ENCODE peak calls at places on chromosomes 4 and X, in ten cellular contexts. P is breast epithelium, H is psoas muscle, C is hepatocyte, L is osteoblast, G is prostate gland, T is thoracic aorta, K is transverse colon, F is cardiac muscle cell, Z is ovary. Y is an unnamed sample. For H3K4me1, the result is how much of the 10 kb centered on the place peaks cover.

GRCh38 chr4:176400816-176401461 is 81.2 kb downstream of the SPCS3 start:
- DNase-seq in P (no peak), L (no peak), K (no peak), T (no peak), Z (no peak), H (no peak), F (no peak), G (no peak), C (no peak), Y (peak)

GRCh38 chr4:158314756-158315487 is 104.6 kb downstream of the TMEM144 start:
- DNase-seq in G (no peak), F (no peak), L (peak), P (no peak), T (no peak), K (no peak), C (no peak), Z (no peak), H (no peak), Y (peak)

GRCh38 chr4:15168759-15169158 is 166.5 kb downstream of the CPEB2 start:
- DNase-seq in K (no peak), F (no peak), Z (no peak), G (no peak), L (no peak), C (no peak), H (no peak), T (no peak), P (no peak), Y (no peak)

GRCh38 chr4:110096406-110096805 is 102.0 kb downstream of the ELOVL6 start:
- DNase-seq in T (no peak), K (no peak), C (no peak), G (no peak), L (peak), F (no peak), Z (no peak), P (no peak), H (no peak), Y (no peak)

GRCh38 chrX:40622741-40623536 is at the start of gene MPC1L:
- DNase-seq in F (no peak), H (no peak), P (no peak), G (no peak), L (no peak), Z (no peak), C (no peak), T (no peak), K (peak), Y (no peak)

GRCh38 chr4:65450899-65451298 is 219.4 kb downstream of the EPHA5 start:
- DNase-seq in P (no peak), Z (no peak), K (no peak), G (no peak), T (no peak), L (no peak), H (no peak), F (no peak), C (no peak), Y (no peak)

GRCh38 chrX:24426340-24426913 is 38.7 kb upstream of the PDK3 start:
- DNase-seq in T (no peak), K (no peak), C (no peak), Z (no peak), F (no peak), G (peak), L (no peak), H (no peak), P (no peak), Y (peak)

GRCh38 chr4:8583655-8584025 is 3.4 kb downstream of the GPR78 start:
- DNase-seq in C (no peak), Z (no peak), P (no peak), G (no peak), L (peak), T (no peak), F (no peak), K (no peak), H (no peak), Y (no peak)

GRCh38 chr4:58760737-58761136 is 1650.6 kb upstream of the IGFBP7 start:
- DNase-seq in F (no peak), P (no peak), G (no peak), C (no peak), K (no peak), T (no peak), L (no peak), Z (no peak), H (no peak), Y (no peak)

GRCh38 chr4:175252642-175253041 is 334.5 kb downstream of the ADAM29 start:
- DNase-seq in C (no peak), F (no peak), T (no peak), Z (no peak), H (no peak), L (no peak), G (no peak), P (no peak), K (no peak), Y (no peak)

GRCh38 chr4:175253184-175253902 is 335.2 kb downstream of the ADAM29 start:
- DNase-seq in P (no peak), K (no peak), C (no peak), Z (no peak), F (no peak), G (no peak), H (no peak), L (no peak), T (no peak), Y (no peak)
- TF ChIP-seq CTCF in P (no peak), K (no peak), C (peak), Z (no peak), F (no peak), G (no peak), H (no peak), L (peak), T (no peak), Y (no peak)

GRCh38 chrX:46587753-46588171 is 14.2 kb downstream of the CHST7 start:
- DNase-seq in C (no peak), P (no peak), H (no peak), K (no peak), G (no peak), T (no peak), Z (no peak), F (no peak), L (no peak), Y (no peak)
- H3K4me1 ChIP-seq in C (under half), P (under half), H (under half), K (under half), G (under half), T (under half), Z (under half), F (under half), L (under half), Y (under half)

GRCh38 chrX:72127332-72127731 is 4.4 kb downstream of the RTL5 start:
- DNase-seq in T (no peak), C (no peak), H (no peak), F (no peak), G (no peak), L (peak), P (no peak), Z (no peak), K (no peak), Y (no peak)

GRCh38 chrX:72130156-72130761 is 1.5 kb downstream of the RTL5 start:
- DNase-seq in F (no peak), C (no peak), K (no peak), T (no peak), H (no peak), Z (no peak), P (no peak), L (peak), G (no peak), Y (no peak)

GRCh38 chrX:72128183-72128834 is 3.4 kb downstream of the RTL5 start:
- DNase-seq in H (no peak), L (peak), P (no peak), F (no peak), K (no peak), C (no peak), Z (no peak), G (no peak), T (no peak), Y (no peak)

GRCh38 chrX:72129661-72130060 is 2.1 kb downstream of the RTL5 start:
- DNase-seq in F (no peak), L (no peak), P (no peak), K (no peak), H (no peak), T (no peak), G (no peak), C (no peak), Z (no peak), Y (no peak)

DNA sequence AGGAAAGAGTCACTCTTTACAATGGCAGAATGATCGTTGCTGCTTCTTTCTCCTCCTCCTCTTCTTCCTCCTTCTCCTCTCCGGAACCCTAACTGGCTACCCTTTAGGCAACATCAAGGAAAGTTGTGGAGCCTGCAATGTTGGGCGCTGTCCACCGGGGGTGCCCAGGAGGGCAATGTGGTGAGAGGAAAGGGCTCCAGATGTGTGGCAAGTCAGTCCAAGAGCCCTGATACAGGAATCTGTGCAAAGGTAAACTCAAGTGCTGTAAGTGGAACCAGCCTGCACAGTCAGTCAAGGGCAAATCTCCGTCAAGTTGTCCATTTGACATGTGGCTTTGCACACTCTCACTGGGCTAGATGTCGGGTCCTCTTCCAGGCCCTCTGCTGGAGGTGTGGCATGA is 2.8 kb downstream of the RTL5 start:
- DNase-seq in K (no peak), C (no peak), H (no peak), P (no peak), F (peak), Z (no peak), L (peak), T (no peak), G (no peak), Y (no peak)
- TF ChIP-seq CTCF in K (peak), C (peak), H (peak), P (peak), F (peak), Z (no peak), L (peak), T (peak), G (no peak), Y (peak)

GRCh38 chr4:153514001-153514526 is 47.9 kb downstream of the TMEM131L start:
- DNase-seq in C (no peak), H (no peak), P (no peak), L (peak), F (no peak), Z (no peak), K (no peak), G (no peak), T (no peak), Y (peak)

GRCh38 chr4:153512952-153513500 is 46.9 kb downstream of the TMEM131L start:
- DNase-seq in H (no peak), K (no peak), F (no peak), T (no peak), L (no peak), Z (no peak), G (no peak), P (no peak), C (no peak), Y (no peak)

GRCh38 chr4:153513596-153513995 is 47.4 kb downstream of the TMEM131L start:
- DNase-seq in Z (no peak), P (no peak), H (no peak), L (peak), F (no peak), T (no peak), C (no peak), K (no peak), G (no peak), Y (peak)

GRCh38 chr4:153511104-153511503 is 44.9 kb downstream of the TMEM131L start:
- DNase-seq in P (no peak), K (no peak), T (no peak), Z (no peak), L (no peak), H (no peak), F (no peak), G (no peak), C (no peak), Y (no peak)

DNA sequence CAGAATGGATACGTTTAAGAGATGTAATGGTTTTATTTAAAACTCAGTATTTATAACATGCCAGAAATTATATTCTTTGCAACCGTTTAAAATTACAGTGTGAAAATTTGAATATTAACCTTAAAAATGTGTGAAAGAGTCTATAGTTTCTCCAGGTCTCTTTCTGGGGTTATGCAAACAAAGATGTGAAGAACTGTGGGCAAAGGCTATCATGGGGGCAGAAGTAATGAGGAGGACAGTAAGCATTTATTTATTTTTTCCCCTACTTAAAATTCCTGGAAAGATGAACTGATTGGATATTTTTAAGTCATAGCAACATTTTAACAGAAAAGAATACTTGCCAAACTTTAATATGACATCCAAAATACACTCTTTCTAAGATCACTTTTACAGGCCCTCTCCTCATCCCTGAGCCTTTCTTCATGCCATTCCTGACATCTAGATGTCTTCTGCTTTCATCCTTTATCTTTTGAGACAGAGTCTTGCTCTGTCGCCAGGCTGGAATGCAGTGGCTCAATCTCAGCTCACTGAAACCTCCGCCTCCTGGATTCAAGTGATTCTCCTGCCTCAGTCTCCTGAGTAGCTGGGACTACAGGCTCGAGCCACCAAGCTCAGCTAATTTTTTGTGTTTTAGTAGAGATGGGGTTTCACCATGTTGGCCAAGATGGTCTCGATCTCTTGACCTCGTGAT is 46.1 kb downstream of the TMEM131L start:
- DNase-seq in F (no peak), P (no peak), C (no peak), G (no peak), T (no peak), Z (no peak), L (no peak), K (no peak), H (no peak), Y (no peak)
- H3K4me1 ChIP-seq in F (under half), P (under half), C (under half), G (under half), T (under half), Z (under half), L (under half), K (under half), H (under half), Y (under half)

GRCh38 chr4:151922811-151923210 is 162.0 kb upstream of the GATB start:
- DNase-seq in L (no peak), H (no peak), K (no peak), P (no peak), F (no peak), T (no peak), G (no peak), C (no peak), Z (no peak), Y (no peak)
- TF ChIP-seq CTCF in L (no peak), H (no peak), K (no peak), P (no peak), F (no peak), T (no peak), G (no peak), C (no peak), Z (no peak), Y (no peak)

DNA sequence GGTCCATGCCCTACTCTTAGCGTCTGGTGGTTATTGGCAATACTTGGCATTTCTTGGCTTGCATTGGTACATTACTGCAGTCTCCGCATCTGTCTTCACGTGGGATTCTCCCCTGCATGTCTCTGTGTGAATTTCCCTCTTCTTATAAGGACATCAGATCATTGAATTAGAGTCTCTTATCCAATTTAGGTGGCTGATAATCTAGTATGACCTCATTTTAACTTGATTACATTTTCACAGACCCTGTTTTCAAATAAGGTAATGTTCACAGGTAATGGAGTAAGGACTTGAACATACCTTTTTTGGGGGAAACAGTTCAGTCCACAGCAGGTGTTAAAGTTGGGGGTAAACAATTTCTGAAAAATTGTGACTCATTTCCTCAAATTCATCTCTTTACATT is 16.6 kb downstream of the KIAA0232 start:
- DNase-seq in L (peak), C (no peak), F (no peak), T (no peak), K (no peak), G (no peak), H (no peak), Z (no peak), P (no peak), Y (no peak)
- H3K4me1 ChIP-seq in L (under half), C (under half), F (under half), T (under half), K (under half), G (under half), H (half or more), Z (under half), P (under half), Y (under half)

GRCh38 chr4:56727150-56727549 is 46.1 kb upstream of the HOPX start:
- DNase-seq in G (no peak), C (no peak), Z (no peak), K (no peak), P (no peak), L (peak), H (no peak), F (no peak), T (no peak), Y (no peak)

GRCh38 chr4:56732301-56732700 is 51.2 kb upstream of the HOPX start:
- DNase-seq in C (no peak), G (no peak), H (no peak), Z (no peak), K (no peak), F (no peak), P (no peak), T (no peak), L (peak), Y (no peak)

GRCh38 chr4:56728512-56728911 is 47.4 kb upstream of the HOPX start:
- DNase-seq in P (no peak), K (peak), F (no peak), C (peak), L (no peak), T (no peak), G (peak), Z (peak), H (no peak), Y (peak)

GRCh38 chr4:56731857-56732256 is 50.8 kb upstream of the HOPX start:
- DNase-seq in G (no peak), L (peak), Z (no peak), P (no peak), K (peak), F (no peak), H (no peak), C (peak), T (no peak), Y (no peak)

DNA sequence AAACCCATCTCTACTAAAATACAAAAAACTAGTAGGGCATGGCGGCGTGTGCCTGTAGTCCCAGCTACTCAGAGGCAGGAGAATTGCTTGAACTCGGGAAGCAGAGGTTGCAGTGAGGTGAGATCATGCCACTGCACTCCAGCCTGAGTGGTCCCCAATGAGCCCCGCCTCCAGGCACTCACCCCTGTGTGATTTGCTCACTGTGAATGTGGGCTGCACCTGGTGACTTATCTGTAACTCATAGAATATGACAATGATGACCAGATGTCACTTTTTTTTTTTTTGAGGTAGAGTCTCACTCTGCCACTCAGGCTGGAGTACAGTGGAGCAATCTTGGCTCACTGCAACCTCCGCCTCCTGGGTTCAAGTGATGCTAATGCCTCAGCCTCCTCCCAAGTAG is 49.0 kb upstream of the HOPX start:
- DNase-seq in T (no peak), K (no peak), L (no peak), H (no peak), Z (no peak), F (no peak), P (no peak), C (no peak), G (no peak), Y (no peak)
- TF ChIP-seq CTCF in T (no peak), K (no peak), L (no peak), H (no peak), Z (no peak), F (no peak), P (no peak), C (no peak), G (no peak), Y (no peak)

Y was measured in foreskin keratinocyte.